ENCODE peak calls at places on chromosomes 3 and 15, in seven cellular contexts. C is colonic mucosa, U is fibroblast of lung, B is endothelial cell, Z is WTC11, F is heart right ventricle, X is GM23338. K is an unnamed sample.

GRCh38 chr3:149247929-149248691 is 26.5 kb upstream of the CP start:
- DNase-seq in B (no peak), U (peak), Z (no peak), F (no peak), C (no peak), X (peak), K (no peak)

GRCh38 chr3:45180051-45180450 is 33.9 kb upstream of the CDCP1 start:
- DNase-seq in U (peak), B (no peak), X (no peak), C (no peak), F (no peak), Z (no peak), K (no peak)

GRCh38 chr3:36792342-36792741 is 28.0 kb upstream of the DCLK3 start:
- DNase-seq in F (no peak), B (peak), U (peak), X (peak), Z (peak), C (no peak), K (peak)

GRCh38 chr3:149658444-149659172 is 783 bp upstream of the WWTR1 start:
- DNase-seq in F (peak), X (peak), Z (peak), B (peak), C (peak), U (peak), K (peak)

GRCh38 chr3:134905647-134905935 is 110.5 kb downstream of the EPHB1 start:
- DNase-seq in U (no peak), B (no peak), Z (no peak), X (no peak), C (no peak), F (no peak), K (no peak)

GRCh38 chr3:60573494-60573893 is 677.8 kb downstream of the FHIT start:
- DNase-seq in U (no peak), B (no peak), X (no peak), C (no peak), F (no peak), Z (no peak), K (no peak)

GRCh38 chr15:92091155-92091734 is 237.7 kb downstream of the SLCO3A1 start:
- DNase-seq in X (peak), U (peak), B (peak), Z (peak), C (peak), F (peak), K (peak)

GRCh38 chr3:31377045-31377642 is 155.6 kb upstream of the STT3B start:
- DNase-seq in F (no peak), B (no peak), X (no peak), Z (no peak), U (peak), C (no peak), K (no peak)

GRCh38 chr15:64343222-64343621 is 12.8 kb downstream of the CSNK1G1 start:
- DNase-seq in B (no peak), U (no peak), X (no peak), C (no peak), Z (no peak), F (no peak), K (no peak)

GRCh38 chr3:110789315-110789714 is 282.3 kb upstream of the NECTIN3 start:
- DNase-seq in X (no peak), U (peak), C (no peak), Z (no peak), F (no peak), B (no peak), K (no peak)

GRCh38 chr3:188529228-188529627 is 375.3 kb downstream of the LPP start:
- DNase-seq in Z (no peak), U (peak), F (no peak), X (no peak), B (no peak), C (no peak), K (no peak)

GRCh38 chr15:101799665-101800064 is 3.6 kb upstream of the OR4F6 start:
- DNase-seq in B (no peak), Z (no peak), F (no peak), X (no peak), C (no peak), U (no peak), K (no peak)

GRCh38 chr3:150376001-150376848 is 31.9 kb upstream of the TSC22D2 start:
- DNase-seq in U (peak), X (no peak), F (no peak), C (no peak), B (no peak), Z (no peak), K (no peak)

GRCh38 chr15:35986072-35986666 is 440.2 kb upstream of the DPH6 start:
- DNase-seq in Z (no peak), F (peak), X (no peak), C (no peak), B (no peak), U (peak), K (no peak)

GRCh38 chr3:129888739-129889138 is 4.8 kb downstream of the TMCC1 start:
- DNase-seq in U (peak), F (no peak), Z (no peak), X (no peak), C (no peak), B (no peak), K (no peak)

GRCh38 chr15:42385206-42385979 is 26.1 kb downstream of the CAPN3 start:
- DNase-seq in B (peak), X (peak), C (peak), U (peak), Z (peak), F (no peak), K (peak)

GRCh38 chr3:131540143-131540542 is 37.4 kb upstream of the MRPL3 start:
- DNase-seq in X (no peak), F (no peak), C (no peak), Z (no peak), B (no peak), U (no peak), K (no peak)

DNA sequence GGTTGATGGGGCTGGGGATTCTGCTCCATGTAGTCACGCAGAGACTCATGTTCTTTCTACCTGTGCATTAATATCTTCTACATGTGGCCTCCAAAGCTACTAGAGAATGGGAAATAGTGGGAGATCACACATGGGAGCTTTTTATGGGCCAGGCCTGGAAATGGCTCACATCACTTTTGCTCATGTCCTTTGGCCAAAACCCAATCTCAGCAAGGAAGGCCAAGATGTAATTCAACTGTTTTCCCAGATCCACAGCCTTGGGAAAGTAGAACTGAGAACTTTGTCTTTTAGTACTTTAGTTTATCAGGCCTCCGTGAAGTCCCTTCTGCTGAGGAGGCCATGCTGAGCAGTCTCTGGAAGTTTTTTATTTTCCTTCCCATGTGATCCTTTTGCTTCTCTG is 73.2 kb upstream of the SLC4A7 start:
- DNase-seq in Z (no peak), U (no peak), C (no peak), X (no peak), B (no peak), F (no peak), K (no peak)
- TF ChIP-seq CTCF in Z (no peak), U (no peak), C (no peak), X (no peak), B (no peak), F (no peak), K (no peak)

DNA sequence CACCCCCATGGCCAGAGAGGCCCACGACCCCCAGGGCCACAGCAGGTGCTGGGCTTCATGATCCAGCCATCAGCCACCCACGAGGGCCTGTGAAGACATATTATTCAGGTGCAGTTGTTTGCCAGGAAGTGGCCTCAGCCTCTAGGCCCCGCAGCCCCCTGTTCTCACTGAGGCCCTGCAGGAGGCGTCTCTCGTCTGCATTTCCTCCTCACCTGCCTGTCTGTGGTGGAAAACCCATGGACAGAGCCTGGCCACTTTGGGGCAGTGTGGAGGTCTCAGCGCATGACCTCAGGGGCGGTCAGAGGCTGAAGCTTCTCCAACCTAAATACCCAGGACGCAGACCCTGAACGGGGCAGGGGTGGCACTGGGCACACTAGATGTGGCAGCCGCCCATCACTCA is 18.6 kb downstream of the UROC1 start:
- DNase-seq in Z (no peak), C (no peak), B (no peak), U (no peak), F (no peak), X (peak), K (no peak)
- TF ChIP-seq CTCF in Z (no peak), C (no peak), B (no peak), U (no peak), F (no peak), X (peak), K (no peak)

GRCh38 chr3:101810023-101810415 is 31.0 kb downstream of the NXPE3 start:
- DNase-seq in F (no peak), B (no peak), Z (no peak), U (no peak), C (no peak), X (no peak), K (no peak)

GRCh38 chr3:101807884-101808283 is 28.9 kb downstream of the NXPE3 start:
- DNase-seq in C (no peak), B (no peak), Z (no peak), U (no peak), X (no peak), F (no peak), K (no peak)

GRCh38 chr3:101806491-101806890 is 27.5 kb downstream of the NXPE3 start:
- DNase-seq in B (no peak), F (no peak), C (no peak), X (no peak), Z (no peak), U (no peak), K (no peak)

GRCh38 chr3:101811875-101812274 is 32.9 kb downstream of the NXPE3 start:
- DNase-seq in F (no peak), X (no peak), C (no peak), B (no peak), Z (no peak), U (no peak), K (no peak)

GRCh38 chr3:101809178-101810022 is 30.4 kb downstream of the NXPE3 start:
- DNase-seq in X (peak), B (peak), F (no peak), C (peak), U (peak), Z (no peak), K (peak)
- TF ChIP-seq CTCF in X (peak), B (peak), F (peak), C (peak), U (peak), Z (peak), K (peak)

DNA sequence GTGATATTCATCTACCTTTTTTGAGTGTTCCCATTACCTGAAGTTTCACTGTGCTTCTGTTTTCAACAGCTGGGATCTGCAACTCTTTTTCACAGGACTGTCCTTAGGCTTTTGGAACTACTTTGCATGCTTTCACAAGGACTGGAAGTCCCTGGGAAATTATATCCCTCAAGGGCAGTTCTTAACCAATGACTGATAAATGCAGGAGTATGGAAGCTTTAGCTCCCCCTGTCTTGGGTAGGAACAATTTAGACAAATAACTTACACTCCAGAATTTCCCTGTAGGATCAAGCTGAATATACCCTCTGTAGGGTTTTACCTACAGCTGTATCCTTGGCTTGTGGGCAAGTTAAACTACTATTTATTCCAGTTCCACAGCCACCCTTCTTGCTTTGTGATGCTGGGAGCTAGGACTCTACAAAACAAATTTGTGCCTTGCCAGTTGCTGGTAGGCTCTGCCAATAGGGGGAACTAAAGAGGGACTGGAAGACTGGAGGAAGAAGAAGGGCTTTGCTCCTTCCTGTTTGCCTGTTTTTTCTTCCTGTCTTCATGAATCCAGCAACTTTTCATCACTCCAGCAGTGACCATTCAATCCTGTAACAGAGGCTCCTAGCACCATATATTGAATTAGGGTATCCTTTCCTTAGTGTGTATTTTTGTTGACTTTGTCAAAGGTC is 6.8 kb upstream of the ZNF280D start:
- DNase-seq in B (no peak), C (no peak), U (no peak), X (peak), Z (no peak), F (no peak), K (no peak)
- TF ChIP-seq CTCF in B (peak), C (no peak), U (no peak), X (peak), Z (no peak), F (no peak), K (no peak)

GRCh38 chr15:71098920-71099319 is 16.4 kb upstream of the THSD4 start:
- DNase-seq in F (no peak), Z (no peak), U (no peak), B (no peak), C (no peak), X (no peak), K (no peak)
- TF ChIP-seq CTCF in F (no peak), Z (no peak), U (no peak), B (no peak), C (no peak), X (no peak), K (no peak)

K was measured in nephron progenitor cell.